ENCODE peak calls at places on chromosomes 7 and 10, in six cellular contexts. R is PC-3, O is endothelial cell of umbilical vein, J is HCT116, S is DND-41, X is GM23338. P is an unnamed sample.

GRCh38 chr10:127157506-127158205 is 38.7 kb downstream of the INSYN2A start:
- DNase-seq in J (no peak), O (no peak), R (no peak), X (no peak), S (no peak), P (no peak)

GRCh38 chr7:132049462-132050304 is 493.3 kb upstream of the PODXL start:
- DNase-seq in S (peak; percentile 39), J (peak; percentile 16), R (peak; percentile 58), O (peak; percentile 44), X (peak; percentile 78), P (no peak)

GRCh38 chr10:126749030-126749655 is 78.7 kb upstream of the C10orf90 start:
- DNase-seq in X (peak; percentile 92), S (peak; percentile 51), O (peak; percentile 69), R (peak; percentile 93), J (peak; percentile 70), P (peak; percentile 11)

GRCh38 chr10:51789903-51790302 is 90.5 kb upstream of the CSTF2T start:
- DNase-seq in R (no peak), O (no peak), S (no peak), J (no peak), X (no peak), P (no peak)

GRCh38 chr7:117530390-117530789 is 50.6 kb downstream of the CFTR start:
- DNase-seq in X (no peak), J (no peak), S (no peak), O (no peak), R (no peak), P (no peak)

GRCh38 chr7:116177009-116177408 is 33.3 kb upstream of the TES start:
- DNase-seq in X (no peak), S (no peak), R (peak; percentile 51), O (no peak), J (no peak), P (no peak)

GRCh38 chr10:3199488-3199887 is 26.9 kb upstream of the PITRM1 start:
- DNase-seq in S (no peak), R (no peak), J (no peak), X (no peak), O (no peak), P (no peak)

GRCh38 chr7:139692723-139693122 is 85.1 kb downstream of the HIPK2 start:
- DNase-seq in J (no peak), R (no peak), X (no peak), S (no peak), O (no peak), P (no peak)

GRCh38 chr10:78852856-78853255 is 215.9 kb upstream of the ZMIZ1 start:
- DNase-seq in X (peak; percentile 70), S (peak; percentile 20), O (peak; percentile 11), R (peak; percentile 75), J (peak; percentile 18), P (no peak)

GRCh38 chr10:113424984-113425383 is 127.9 kb upstream of the HABP2 start:
- DNase-seq in X (no peak), J (no peak), O (no peak), S (no peak), R (no peak), P (no peak)

GRCh38 chr7:47535704-47536628 is 45.9 kb downstream of the TNS3 start:
- DNase-seq in R (no peak), O (no peak), X (peak; percentile 49), J (no peak), S (no peak), P (no peak)

GRCh38 chr7:98753176-98753575 is 116.6 kb downstream of the TMEM130 start:
- DNase-seq in X (no peak), J (no peak), O (no peak), S (no peak), R (no peak), P (no peak)

GRCh38 chr10:71302874-71303568 is 16.0 kb upstream of the SLC29A3 start:
- DNase-seq in X (peak; percentile 83), J (peak; percentile 43), S (peak; percentile 21), R (peak; percentile 64), O (peak; percentile 53), P (peak; percentile 28)

GRCh38 chr7:73831656-73832579 is 1.1 kb downstream of the CLDN4 start:
- DNase-seq in S (no peak), X (peak; percentile 96), J (peak; percentile 77), O (no peak), R (peak; percentile 87), P (no peak)

GRCh38 chr7:105016083-105017075 is 2.4 kb downstream of the KMT2E start:
- DNase-seq in J (no peak), X (no peak), R (peak; percentile 32), O (peak; percentile 47), S (no peak), P (no peak)

GRCh38 chr7:46990761-46991160 is 591.1 kb downstream of the TNS3 start:
- DNase-seq in X (no peak), S (no peak), J (no peak), R (no peak), O (no peak), P (no peak)

GRCh38 chr10:77496941-77497420 is 140.6 kb downstream of the KCNMA1 start:
- DNase-seq in O (no peak), X (no peak), S (no peak), J (no peak), R (no peak), P (peak; percentile 32)

GRCh38 chr10:97028126-97028831 is 157.5 kb downstream of the SLIT1 start:
- DNase-seq in S (no peak), R (peak; percentile 59), X (no peak), O (no peak), J (no peak), P (no peak)

GRCh38 chr7:66507764-66508296 is 120.9 kb upstream of the KCTD7 start:
- DNase-seq in S (no peak), O (no peak), X (no peak), R (no peak), J (no peak), P (no peak)

GRCh38 chr7:33762903-33763295 is 142.4 kb upstream of the BMPER start:
- DNase-seq in O (no peak), J (no peak), X (no peak), R (no peak), S (no peak), P (no peak)

DNA sequence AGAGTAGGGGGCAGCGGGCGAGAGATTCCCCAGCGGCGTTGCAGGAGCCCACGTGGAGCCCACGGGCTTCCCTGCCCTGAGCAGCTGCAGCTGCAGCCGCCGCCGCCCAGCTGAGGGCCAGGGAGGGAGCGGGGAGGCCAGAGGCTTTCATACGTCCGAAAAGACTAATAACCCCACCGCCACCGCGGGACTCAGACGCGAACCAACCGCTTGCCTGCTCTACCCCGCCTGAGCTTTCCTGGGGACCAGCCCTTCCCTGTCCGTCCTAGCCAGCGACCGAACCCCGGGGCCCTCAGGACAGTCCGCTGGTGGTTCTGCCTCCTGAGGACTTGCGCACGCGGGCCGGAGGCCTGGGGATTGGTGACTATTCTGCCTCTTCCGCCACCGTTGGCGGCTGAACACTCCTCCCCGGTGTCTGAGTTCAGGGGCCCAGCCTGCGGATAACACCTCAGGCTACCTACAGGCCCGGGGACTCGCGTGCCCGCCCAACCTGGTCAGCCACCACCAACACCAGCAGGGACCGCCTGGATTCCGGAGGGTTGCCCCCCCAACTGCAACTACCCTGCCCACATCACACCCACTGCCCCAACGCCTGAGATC is 18.4 kb downstream of the IFT22 start:
- DNase-seq in S (no peak), X (peak; percentile 66), J (no peak), O (no peak), R (no peak), P (no peak)
- TF ChIP-seq EZH2 in S (no peak), X (no peak), J (no peak), O (peak; percentile 84), R (no peak), P (peak; percentile 58)

GRCh38 chr10:88399240-88399639 is 183.9 kb downstream of the RNLS start:
- DNase-seq in S (no peak), X (no peak), R (no peak), O (no peak), J (no peak), P (no peak)
- TF ChIP-seq CTCF in S (no peak), X (no peak), R (no peak), O (no peak), J (no peak), P (no peak)

GRCh38 chr7:129940329-129940728 is 12.4 kb downstream of the UBE2H start:
- DNase-seq in X (no peak), J (no peak), O (no peak), S (no peak), R (no peak), P (no peak)
- H4K20me1 ChIP-seq in X (peaks cover 32% of the 10 kb centered on the region), J (peaks cover 7% of the 10 kb centered on the region), O (peaks cover 6% of the 10 kb centered on the region), S (no peaks in the 10 kb centered on the region), R (peaks cover 13% of the 10 kb centered on the region), P (peaks cover 4% of the 10 kb centered on the region)

GRCh38 chr10:8037941-8038894 is 16.3 kb upstream of the GATA3 start:
- DNase-seq in J (no peak), S (no peak), R (no peak), O (peak; percentile 13), X (no peak), P (no peak)
- TF ChIP-seq EZH2 in J (no peak), S (no peak), R (peak; percentile 71), O (peak; percentile 15), X (peak; percentile 96), P (peak; percentile 62)

DNA sequence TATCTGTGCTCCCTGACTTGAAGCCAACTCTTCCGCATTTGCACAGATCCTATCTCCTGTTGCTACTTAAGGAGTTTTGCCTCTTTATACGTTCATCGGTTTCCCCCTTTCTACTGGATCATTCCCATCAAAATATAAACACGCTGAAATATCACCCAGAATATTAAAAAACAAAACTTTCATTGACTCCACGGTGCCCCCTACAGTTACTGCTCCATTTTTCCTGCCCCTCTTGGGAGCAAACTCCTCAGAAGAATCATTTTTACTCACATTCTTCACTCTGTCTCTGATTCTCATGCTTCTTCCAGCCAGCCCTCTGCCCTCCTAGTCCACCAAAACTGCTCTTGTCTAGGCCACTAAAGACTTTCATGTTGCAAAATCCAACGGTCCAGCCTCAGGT is 66.4 kb downstream of the MYOF start:
- DNase-seq in X (no peak), S (no peak), O (no peak), R (peak; percentile 12), J (no peak), P (no peak)
- TF ChIP-seq CTCF in X (peak; percentile 52), S (peak; percentile 38), O (peak; percentile 27), R (peak; percentile 54), J (no peak), P (peak; percentile 30)